ENCODE peak calls at places on chromosomes 2 and 18, in five cellular contexts. One of them, this sample, is unnamed.
A peak's percentile ranks its signal among the peaks of the same experiment; 100 is the strongest.

GRCh38 chr18:70333757-70334156 is 44.9 kb downstream of the SOCS6 start:
- DNase-seq in GM23248: peak; percentile 99
- DNase-seq in mammary epithelial cell: peak; percentile 90
- DNase-seq in HCT116: peak; percentile 32
- DNase-seq in GM12878: no peak
- DNase-seq in this sample: no peak

GRCh38 chr2:149050188-149050587 is 11.7 kb downstream of the LYPD6B start:
- DNase-seq in GM23248: peak; percentile 90
- DNase-seq in mammary epithelial cell: no peak
- DNase-seq in HCT116: no peak
- DNase-seq in GM12878: peak; percentile 28
- DNase-seq in this sample: no peak

GRCh38 chr2:164847966-164848365 is 6.3 kb upstream of the COBLL1 start:
- DNase-seq in GM23248: no peak
- DNase-seq in mammary epithelial cell: peak; percentile 91
- DNase-seq in HCT116: no peak
- DNase-seq in GM12878: no peak
- DNase-seq in this sample: no peak

GRCh38 chr18:74702951-74703350 is 105.3 kb downstream of the ZNF407 start:
- DNase-seq in GM23248: no peak
- DNase-seq in mammary epithelial cell: peak; percentile 52
- DNase-seq in HCT116: no peak
- DNase-seq in GM12878: no peak
- DNase-seq in this sample: no peak

GRCh38 chr2:23390152-23390551 is 5.2 kb downstream of the KLHL29 start:
- DNase-seq in GM23248: no peak
- DNase-seq in mammary epithelial cell: no peak
- DNase-seq in HCT116: no peak
- DNase-seq in GM12878: no peak
- DNase-seq in this sample: peak; percentile 81

GRCh38 chr2:218999021-218999880 is 6.0 kb upstream of the CRYBA2 start:
- DNase-seq in GM23248: no peak
- DNase-seq in mammary epithelial cell: no peak
- DNase-seq in HCT116: no peak
- DNase-seq in GM12878: no peak
- DNase-seq in this sample: no peak

GRCh38 chr2:239291505-239292350 is 109.1 kb downstream of the HDAC4 start:
- DNase-seq in GM23248: no peak
- DNase-seq in mammary epithelial cell: no peak
- DNase-seq in HCT116: no peak
- DNase-seq in GM12878: no peak
- DNase-seq in this sample: no peak

GRCh38 chr2:223725494-223725893 is 111.9 kb downstream of the AP1S3 start:
- DNase-seq in GM23248: peak; percentile 98
- DNase-seq in mammary epithelial cell: peak; percentile 94
- DNase-seq in HCT116: peak; percentile 92
- DNase-seq in GM12878: no peak
- DNase-seq in this sample: no peak

GRCh38 chr18:8689431-8689830 is 15.9 kb upstream of the MTCL1 start:
- DNase-seq in GM23248: no peak
- DNase-seq in mammary epithelial cell: no peak
- DNase-seq in HCT116: no peak
- DNase-seq in GM12878: no peak
- DNase-seq in this sample: no peak

GRCh38 chr18:54957295-54957694 is 2.0 kb downstream of the CCDC68 start:
- DNase-seq in GM23248: no peak
- DNase-seq in mammary epithelial cell: no peak
- DNase-seq in HCT116: no peak
- DNase-seq in GM12878: no peak
- DNase-seq in this sample: no peak

GRCh38 chr18:22613788-22614187 is 196.1 kb upstream of the CTAGE1 start:
- DNase-seq in GM23248: peak; percentile 64
- DNase-seq in mammary epithelial cell: peak; percentile 19
- DNase-seq in HCT116: no peak
- DNase-seq in GM12878: no peak
- DNase-seq in this sample: no peak

GRCh38 chr2:238728322-238729260 is 119.3 kb upstream of the TWIST2 start:
- DNase-seq in GM23248: peak; percentile 94
- DNase-seq in mammary epithelial cell: peak; percentile 39
- DNase-seq in HCT116: no peak
- DNase-seq in GM12878: no peak
- DNase-seq in this sample: no peak

GRCh38 chr2:23434721-23435121 is 49.7 kb downstream of the KLHL29 start:
- DNase-seq in GM23248: peak; percentile 12
- DNase-seq in mammary epithelial cell: peak; percentile 19
- DNase-seq in HCT116: no peak
- DNase-seq in GM12878: no peak
- DNase-seq in this sample: no peak

GRCh38 chr18:47826157-47827074 is 104.0 kb downstream of the SMAD2 start:
- DNase-seq in GM23248: no peak
- DNase-seq in mammary epithelial cell: no peak
- DNase-seq in HCT116: no peak
- DNase-seq in GM12878: no peak
- DNase-seq in this sample: no peak

GRCh38 chr2:229718057-229718456 is 3.7 kb upstream of the DNER start:
- DNase-seq in GM23248: no peak
- DNase-seq in mammary epithelial cell: no peak
- DNase-seq in HCT116: no peak
- DNase-seq in GM12878: no peak
- DNase-seq in this sample: no peak

GRCh38 chr2:41580806-41581205 is 467.0 kb upstream of the PKDCC start:
- DNase-seq in GM23248: no peak
- DNase-seq in mammary epithelial cell: no peak
- DNase-seq in HCT116: no peak
- DNase-seq in GM12878: no peak
- DNase-seq in this sample: no peak

GRCh38 chr2:8692783-8693768 is 11.2 kb downstream of the ID2 start:
- DNase-seq in GM23248: no peak
- DNase-seq in mammary epithelial cell: peak; percentile 28
- DNase-seq in HCT116: no peak
- DNase-seq in GM12878: no peak
- DNase-seq in this sample: no peak

GRCh38 chr2:157959249-157959648 is 83.1 kb upstream of the ACVR1 start:
- DNase-seq in GM23248: no peak
- DNase-seq in mammary epithelial cell: no peak
- DNase-seq in HCT116: no peak
- DNase-seq in GM12878: no peak
- DNase-seq in this sample: no peak
- H3K27ac ChIP-seq in GM23248: no peak overlapping the region
- H3K27ac ChIP-seq in mammary epithelial cell: no peak overlapping the region
- H3K27ac ChIP-seq in HCT116: no peak overlapping the region
- H3K27ac ChIP-seq in GM12878: no peak overlapping the region
- H3K27ac ChIP-seq in this sample: no peak overlapping the region

GRCh38 chr2:159010963-159011362 is 42.5 kb downstream of the TANC1 start:
- DNase-seq in GM23248: peak; percentile 34
- DNase-seq in mammary epithelial cell: peak; percentile 48
- DNase-seq in HCT116: no peak
- DNase-seq in GM12878: no peak
- DNase-seq in this sample: no peak

GRCh38 chr2:159009940-159010339 is 41.5 kb downstream of the TANC1 start:
- DNase-seq in GM23248: peak; percentile 59
- DNase-seq in mammary epithelial cell: no peak
- DNase-seq in HCT116: no peak
- DNase-seq in GM12878: no peak
- DNase-seq in this sample: no peak

GRCh38 chr2:159013103-159013502 is 44.7 kb downstream of the TANC1 start:
- DNase-seq in GM23248: no peak
- DNase-seq in mammary epithelial cell: no peak
- DNase-seq in HCT116: no peak
- DNase-seq in GM12878: no peak
- DNase-seq in this sample: no peak

GRCh38 chr2:159012142-159012541 is 43.7 kb downstream of the TANC1 start:
- DNase-seq in GM23248: no peak
- DNase-seq in mammary epithelial cell: no peak
- DNase-seq in HCT116: no peak
- DNase-seq in GM12878: no peak
- DNase-seq in this sample: no peak

DNA sequence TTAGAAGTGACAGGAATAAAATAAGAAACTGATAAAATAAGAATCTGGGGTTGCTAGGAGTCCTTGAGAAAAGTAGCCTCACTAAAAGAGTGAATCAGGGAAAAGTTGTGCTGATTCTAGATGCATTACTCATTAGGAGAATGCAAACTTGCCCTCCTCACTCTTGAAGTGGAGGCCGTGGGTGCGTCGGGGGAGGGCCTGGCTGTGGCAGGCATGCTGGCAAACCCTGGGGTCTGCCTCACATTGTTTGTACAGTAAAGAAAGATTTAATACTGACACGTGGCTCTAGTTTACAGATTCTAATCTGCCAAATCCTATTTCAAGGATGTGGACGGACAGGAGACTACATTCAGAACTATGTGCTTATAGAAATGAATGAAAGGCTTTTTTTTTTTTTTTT is 41.9 kb downstream of the TANC1 start:
- DNase-seq in GM23248: peak; percentile 91
- DNase-seq in mammary epithelial cell: peak; percentile 19
- DNase-seq in HCT116: no peak
- DNase-seq in GM12878: no peak
- DNase-seq in this sample: no peak
- H3K79me2 ChIP-seq in GM23248: peaks cover 48% of the 10 kb centered on the region
- H3K79me2 ChIP-seq in mammary epithelial cell: peaks cover 91% of the 10 kb centered on the region
- H3K79me2 ChIP-seq in HCT116: no peaks in the 10 kb centered on the region
- H3K79me2 ChIP-seq in GM12878: no peaks in the 10 kb centered on the region
- H3K79me2 ChIP-seq in this sample: no peaks in the 10 kb centered on the region

GRCh38 chr2:106536490-106536889 is 49.3 kb downstream of the CD8B2 start:
- DNase-seq in GM23248: no peak
- DNase-seq in mammary epithelial cell: no peak
- DNase-seq in HCT116: no peak
- DNase-seq in GM12878: no peak
- DNase-seq in this sample: no peak
- H3K27ac ChIP-seq in GM23248: no peak overlapping the region
- H3K27ac ChIP-seq in mammary epithelial cell: no peak overlapping the region
- H3K27ac ChIP-seq in HCT116: no peak overlapping the region
- H3K27ac ChIP-seq in GM12878: no peak overlapping the region
- H3K27ac ChIP-seq in this sample: no peak overlapping the region

DNA sequence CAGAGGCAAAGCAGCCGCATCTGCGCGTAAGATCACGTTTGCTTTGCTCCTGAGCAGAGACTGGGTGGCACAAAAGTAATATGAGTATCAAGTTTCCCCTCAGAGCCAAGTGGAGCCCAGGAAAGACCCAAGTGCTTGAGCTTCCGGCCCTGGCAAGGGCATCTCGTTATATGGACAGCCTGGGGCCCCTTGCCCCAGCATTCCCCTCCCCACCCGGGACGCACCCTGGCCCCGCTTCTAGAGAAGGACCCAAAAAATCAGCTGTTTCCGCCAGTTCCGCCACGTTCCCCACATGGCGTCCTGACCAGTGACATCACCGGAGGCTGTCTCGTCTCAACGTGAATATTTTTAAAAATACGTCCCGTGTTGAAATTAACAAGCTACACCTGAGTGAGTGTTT is 135.1 kb downstream of the NFATC1 start:
- DNase-seq in GM23248: no peak
- DNase-seq in mammary epithelial cell: no peak
- DNase-seq in HCT116: no peak
- DNase-seq in GM12878: no peak
- DNase-seq in this sample: no peak
- H3K79me2 ChIP-seq in GM23248: no peaks in the 10 kb centered on the region
- H3K79me2 ChIP-seq in mammary epithelial cell: no peaks in the 10 kb centered on the region
- H3K79me2 ChIP-seq in HCT116: no peaks in the 10 kb centered on the region
- H3K79me2 ChIP-seq in GM12878: no peaks in the 10 kb centered on the region
- H3K79me2 ChIP-seq in this sample: no peaks in the 10 kb centered on the region

DNA sequence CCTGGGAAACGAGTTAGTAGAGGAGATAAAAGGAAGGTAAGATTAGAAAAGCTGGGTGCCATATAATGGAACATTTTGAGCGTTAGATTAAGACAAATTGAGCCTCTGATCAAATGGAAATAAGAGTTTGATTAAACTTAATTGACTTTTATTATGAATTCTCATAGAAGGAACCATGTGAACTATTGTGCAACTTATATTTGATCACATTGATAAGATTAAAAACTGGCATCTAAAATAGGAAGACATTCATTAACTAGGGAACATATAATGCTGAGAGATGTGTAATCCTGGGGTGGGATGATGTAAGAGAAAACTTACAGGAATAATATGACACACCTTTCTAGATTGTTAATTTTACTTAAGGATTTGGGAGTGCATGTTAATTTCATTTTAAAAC is 22.5 kb downstream of the TBR1 start:
- DNase-seq in GM23248: no peak
- DNase-seq in mammary epithelial cell: no peak
- DNase-seq in HCT116: no peak
- DNase-seq in GM12878: no peak
- DNase-seq in this sample: no peak
- H3K27ac ChIP-seq in GM23248: no peak overlapping the region
- H3K27ac ChIP-seq in mammary epithelial cell: no peak overlapping the region
- H3K27ac ChIP-seq in HCT116: no peak overlapping the region
- H3K27ac ChIP-seq in GM12878: no peak overlapping the region
- H3K27ac ChIP-seq in this sample: no peak overlapping the region

GRCh38 chr2:227161947-227162346 is 2.1 kb downstream of the COL4A4 start:
- DNase-seq in GM23248: peak; percentile 6
- DNase-seq in mammary epithelial cell: no peak
- DNase-seq in HCT116: no peak
- DNase-seq in GM12878: no peak
- DNase-seq in this sample: no peak
- H3K79me2 ChIP-seq in GM23248: no peaks in the 10 kb centered on the region
- H3K79me2 ChIP-seq in mammary epithelial cell: no peaks in the 10 kb centered on the region
- H3K79me2 ChIP-seq in HCT116: no peaks in the 10 kb centered on the region
- H3K79me2 ChIP-seq in GM12878: peaks cover 2% of the 10 kb centered on the region
- H3K79me2 ChIP-seq in this sample: no peaks in the 10 kb centered on the region

GRCh38 chr2:233119123-233119522 is 59.0 kb downstream of the INPP5D start:
- DNase-seq in GM23248: no peak
- DNase-seq in mammary epithelial cell: no peak
- DNase-seq in HCT116: no peak
- DNase-seq in GM12878: no peak
- DNase-seq in this sample: no peak
- H3K27ac ChIP-seq in GM23248: no peak overlapping the region
- H3K27ac ChIP-seq in mammary epithelial cell: no peak overlapping the region
- H3K27ac ChIP-seq in HCT116: no peak overlapping the region
- H3K27ac ChIP-seq in GM12878: no peak overlapping the region
- H3K27ac ChIP-seq in this sample: no peak overlapping the region

DNA sequence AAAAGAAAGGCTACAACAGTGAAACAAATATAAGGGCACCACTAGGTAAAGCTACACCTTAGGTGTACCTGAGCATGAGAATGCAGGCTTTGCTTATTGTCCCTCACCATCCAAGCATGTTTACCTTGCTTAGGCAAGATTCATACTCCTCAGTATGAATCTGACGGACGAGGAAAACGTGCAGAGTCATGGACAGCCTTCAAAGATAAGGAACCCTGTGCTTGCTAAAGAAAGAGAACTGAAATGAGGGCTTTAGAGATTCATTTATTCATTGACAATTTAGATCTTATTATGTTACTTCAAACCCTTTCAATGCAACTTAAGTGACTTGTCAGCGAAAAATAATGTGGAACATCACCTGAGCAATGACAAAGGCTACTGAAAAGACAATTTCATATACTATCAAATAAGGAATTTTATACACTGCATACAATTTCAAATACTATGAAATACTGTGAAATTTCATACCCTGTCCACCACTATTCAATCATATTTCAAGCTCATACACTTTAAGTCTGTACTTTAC is 21.7 kb downstream of the CLASP1 start:
- DNase-seq in GM23248: no peak
- DNase-seq in mammary epithelial cell: no peak
- DNase-seq in HCT116: no peak
- DNase-seq in GM12878: no peak
- DNase-seq in this sample: no peak
- H3K79me2 ChIP-seq in GM23248: peaks cover 100% of the 10 kb centered on the region
- H3K79me2 ChIP-seq in mammary epithelial cell: peaks cover 90% of the 10 kb centered on the region
- H3K79me2 ChIP-seq in HCT116: peaks cover 54% of the 10 kb centered on the region
- H3K79me2 ChIP-seq in GM12878: peaks cover 53% of the 10 kb centered on the region
- H3K79me2 ChIP-seq in this sample: peaks cover 93% of the 10 kb centered on the region

GRCh38 chr18:5447442-5447841 is 96.4 kb downstream of the EPB41L3 start:
- DNase-seq in GM23248: no peak
- DNase-seq in mammary epithelial cell: no peak
- DNase-seq in HCT116: no peak
- DNase-seq in GM12878: no peak
- DNase-seq in this sample: no peak
- H3K27ac ChIP-seq in GM23248: no peak overlapping the region
- H3K27ac ChIP-seq in mammary epithelial cell: no peak overlapping the region
- H3K27ac ChIP-seq in HCT116: no peak overlapping the region
- H3K27ac ChIP-seq in GM12878: no peak overlapping the region
- H3K27ac ChIP-seq in this sample: no peak overlapping the region

GRCh38 chr2:135546432-135546831 is 15.1 kb downstream of the R3HDM1 start:
- DNase-seq in GM23248: no peak
- DNase-seq in mammary epithelial cell: no peak
- DNase-seq in HCT116: no peak
- DNase-seq in GM12878: no peak
- DNase-seq in this sample: no peak
- H3K79me2 ChIP-seq in GM23248: peaks cover 60% of the 10 kb centered on the region
- H3K79me2 ChIP-seq in mammary epithelial cell: peaks cover 87% of the 10 kb centered on the region
- H3K79me2 ChIP-seq in HCT116: peaks cover 89% of the 10 kb centered on the region
- H3K79me2 ChIP-seq in GM12878: peaks cover 18% of the 10 kb centered on the region
- H3K79me2 ChIP-seq in this sample: peaks cover 96% of the 10 kb centered on the region